ENCODE peak calls at places on chromosomes 16 and 17, in eight cellular contexts. One of them, this sample, is unnamed.

GRCh38 chr16:75466760-75467159 is 2.3 kb upstream of the TMEM170A start:
- DNase-seq in A549: no peak
- DNase-seq in tibial nerve: no peak
- DNase-seq in HCT116: no peak
- DNase-seq in fibroblast of lung: no peak
- DNase-seq in right cardiac atrium: no peak
- DNase-seq in CD8-positive, alpha-beta memory T cell: no peak
- DNase-seq in effector memory CD4-positive, alpha-beta T cell: no peak
- DNase-seq in this sample: no peak

GRCh38 chr16:57981636-57982035 is 10.7 kb upstream of the CNGB1 start:
- DNase-seq in right cardiac atrium: no peak
- DNase-seq in HCT116: no peak
- DNase-seq in fibroblast of lung: no peak
- DNase-seq in A549: no peak
- DNase-seq in CD8-positive, alpha-beta memory T cell: no peak
- DNase-seq in effector memory CD4-positive, alpha-beta T cell: no peak
- DNase-seq in tibial nerve: no peak
- DNase-seq in this sample: no peak

GRCh38 chr17:77227461-77228223 is 86.9 kb downstream of the SEC14L1 start:
- DNase-seq in CD8-positive, alpha-beta memory T cell: no peak
- DNase-seq in HCT116: no peak
- DNase-seq in right cardiac atrium: peak; percentile 59
- DNase-seq in effector memory CD4-positive, alpha-beta T cell: no peak
- DNase-seq in tibial nerve: no peak
- DNase-seq in A549: no peak
- DNase-seq in fibroblast of lung: no peak
- DNase-seq in this sample: no peak

GRCh38 chr17:5561736-5562135 is 22.6 kb downstream of the NLRP1 start:
- DNase-seq in right cardiac atrium: peak; percentile 28
- DNase-seq in A549: no peak
- DNase-seq in fibroblast of lung: no peak
- DNase-seq in tibial nerve: no peak
- DNase-seq in effector memory CD4-positive, alpha-beta T cell: no peak
- DNase-seq in CD8-positive, alpha-beta memory T cell: no peak
- DNase-seq in HCT116: no peak
- DNase-seq in this sample: no peak

GRCh38 chr17:70976447-70976846 is 807.1 kb downstream of the KCNJ2 start:
- DNase-seq in HCT116: no peak
- DNase-seq in fibroblast of lung: no peak
- DNase-seq in A549: no peak
- DNase-seq in tibial nerve: no peak
- DNase-seq in right cardiac atrium: no peak
- DNase-seq in CD8-positive, alpha-beta memory T cell: no peak
- DNase-seq in effector memory CD4-positive, alpha-beta T cell: no peak
- DNase-seq in this sample: no peak

GRCh38 chr16:3042376-3042775 is 4.0 kb upstream of the MMP25 start:
- DNase-seq in right cardiac atrium: no peak
- DNase-seq in tibial nerve: no peak
- DNase-seq in CD8-positive, alpha-beta memory T cell: no peak
- DNase-seq in HCT116: no peak
- DNase-seq in A549: no peak
- DNase-seq in effector memory CD4-positive, alpha-beta T cell: no peak
- DNase-seq in fibroblast of lung: no peak
- DNase-seq in this sample: no peak

GRCh38 chr17:18960803-18961511 is 9.0 kb downstream of the SLC5A10 start:
- DNase-seq in tibial nerve: peak; percentile 73
- DNase-seq in A549: peak; percentile 90
- DNase-seq in right cardiac atrium: peak; percentile 93
- DNase-seq in effector memory CD4-positive, alpha-beta T cell: peak; percentile 63
- DNase-seq in CD8-positive, alpha-beta memory T cell: peak; percentile 59
- DNase-seq in HCT116: no peak
- DNase-seq in fibroblast of lung: peak; percentile 32
- DNase-seq in this sample: peak; percentile 81

GRCh38 chr16:1194665-1195392 is 30.2 kb downstream of the TPSG1 start:
- DNase-seq in right cardiac atrium: no peak
- DNase-seq in HCT116: no peak
- DNase-seq in fibroblast of lung: no peak
- DNase-seq in effector memory CD4-positive, alpha-beta T cell: no peak
- DNase-seq in CD8-positive, alpha-beta memory T cell: peak; percentile 19
- DNase-seq in A549: no peak
- DNase-seq in tibial nerve: no peak
- DNase-seq in this sample: no peak

GRCh38 chr17:75012320-75013076 is at the start of gene MRPL58:
- DNase-seq in A549: peak; percentile 95
- DNase-seq in effector memory CD4-positive, alpha-beta T cell: peak; percentile 66
- DNase-seq in tibial nerve: peak; percentile 53
- DNase-seq in HCT116: peak; percentile 84
- DNase-seq in right cardiac atrium: peak; percentile 94
- DNase-seq in fibroblast of lung: peak; percentile 92
- DNase-seq in CD8-positive, alpha-beta memory T cell: peak; percentile 79
- DNase-seq in this sample: peak; percentile 86

GRCh38 chr17:80718428-80718827 is 173.8 kb downstream of the RPTOR start:
- DNase-seq in A549: no peak
- DNase-seq in effector memory CD4-positive, alpha-beta T cell: no peak
- DNase-seq in right cardiac atrium: no peak
- DNase-seq in HCT116: no peak
- DNase-seq in fibroblast of lung: no peak
- DNase-seq in CD8-positive, alpha-beta memory T cell: no peak
- DNase-seq in tibial nerve: no peak
- DNase-seq in this sample: no peak

GRCh38 chr17:60893475-60893874 is 215.8 kb downstream of the BCAS3 start:
- DNase-seq in effector memory CD4-positive, alpha-beta T cell: no peak
- DNase-seq in fibroblast of lung: no peak
- DNase-seq in right cardiac atrium: no peak
- DNase-seq in HCT116: no peak
- DNase-seq in CD8-positive, alpha-beta memory T cell: no peak
- DNase-seq in tibial nerve: no peak
- DNase-seq in A549: no peak
- DNase-seq in this sample: no peak

GRCh38 chr17:65925606-65926307 is 266.2 kb downstream of the CEP112 start:
- DNase-seq in CD8-positive, alpha-beta memory T cell: no peak
- DNase-seq in tibial nerve: no peak
- DNase-seq in right cardiac atrium: no peak
- DNase-seq in effector memory CD4-positive, alpha-beta T cell: no peak
- DNase-seq in fibroblast of lung: peak; percentile 6
- DNase-seq in A549: no peak
- DNase-seq in HCT116: no peak
- DNase-seq in this sample: no peak

GRCh38 chr16:48559462-48560211 is 50.3 kb downstream of the N4BP1 start:
- DNase-seq in right cardiac atrium: no peak
- DNase-seq in fibroblast of lung: no peak
- DNase-seq in A549: no peak
- DNase-seq in CD8-positive, alpha-beta memory T cell: no peak
- DNase-seq in HCT116: no peak
- DNase-seq in tibial nerve: no peak
- DNase-seq in effector memory CD4-positive, alpha-beta T cell: no peak
- DNase-seq in this sample: no peak

GRCh38 chr17:29570521-29570920 is 2.0 kb downstream of the TP53I13 start:
- DNase-seq in right cardiac atrium: no peak
- DNase-seq in HCT116: no peak
- DNase-seq in fibroblast of lung: no peak
- DNase-seq in CD8-positive, alpha-beta memory T cell: no peak
- DNase-seq in effector memory CD4-positive, alpha-beta T cell: no peak
- DNase-seq in A549: no peak
- DNase-seq in tibial nerve: no peak
- DNase-seq in this sample: peak; percentile 6

GRCh38 chr17:29567362-29568330 is 809 bp upstream of the ABHD15 start:
- DNase-seq in tibial nerve: peak; percentile 29
- DNase-seq in fibroblast of lung: peak; percentile 48
- DNase-seq in HCT116: peak; percentile 27
- DNase-seq in A549: peak; percentile 90
- DNase-seq in right cardiac atrium: peak; percentile 89
- DNase-seq in effector memory CD4-positive, alpha-beta T cell: peak; percentile 68
- DNase-seq in CD8-positive, alpha-beta memory T cell: peak; percentile 76
- DNase-seq in this sample: peak; percentile 84

GRCh38 chr17:29571486-29571882 is 3.0 kb downstream of the TP53I13 start:
- DNase-seq in effector memory CD4-positive, alpha-beta T cell: no peak
- DNase-seq in HCT116: no peak
- DNase-seq in tibial nerve: no peak
- DNase-seq in right cardiac atrium: no peak
- DNase-seq in fibroblast of lung: no peak
- DNase-seq in A549: no peak
- DNase-seq in CD8-positive, alpha-beta memory T cell: no peak
- DNase-seq in this sample: no peak

GRCh38 chr17:29568331-29569244 is at the start of gene TP53I13:
- DNase-seq in A549: peak; percentile 82
- DNase-seq in HCT116: peak; percentile 22
- DNase-seq in CD8-positive, alpha-beta memory T cell: peak; percentile 82
- DNase-seq in tibial nerve: peak; percentile 80
- DNase-seq in fibroblast of lung: peak; percentile 83
- DNase-seq in right cardiac atrium: peak; percentile 96
- DNase-seq in effector memory CD4-positive, alpha-beta T cell: peak; percentile 85
- DNase-seq in this sample: peak; percentile 88

DNA sequence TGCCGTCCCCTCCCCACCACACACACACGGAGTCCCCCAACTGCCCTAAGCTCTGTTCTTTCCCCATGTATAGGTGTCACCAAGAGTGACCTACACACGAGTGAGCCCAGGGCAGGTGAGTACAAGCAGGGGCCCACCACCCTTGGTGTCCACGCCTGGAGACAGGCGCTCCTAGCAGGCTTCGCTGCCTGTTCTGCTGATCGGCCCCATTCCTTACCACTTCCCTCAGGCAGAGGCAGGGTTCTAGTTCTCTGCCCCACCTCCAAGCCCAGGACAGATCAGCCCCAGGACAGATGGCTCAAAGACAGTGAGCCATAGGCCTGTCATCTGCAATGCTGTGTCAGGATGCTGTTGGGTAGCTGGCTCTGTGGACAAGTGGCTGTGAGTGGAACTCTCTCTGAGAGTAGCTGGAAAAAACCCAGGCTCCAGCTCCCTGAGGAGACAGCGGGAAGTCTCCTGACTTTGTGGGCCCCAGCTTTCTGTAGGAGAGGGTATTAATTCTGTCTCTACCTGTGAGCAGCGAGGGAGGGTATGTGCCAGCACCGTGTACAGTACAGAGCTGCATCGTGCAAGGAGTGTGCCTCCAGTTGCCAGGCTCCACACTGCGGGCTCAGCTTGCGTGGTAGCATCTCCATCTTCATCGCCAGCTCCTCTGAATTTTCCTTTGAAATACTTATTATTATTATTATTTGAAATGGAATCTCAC is 897 bp downstream of the TP53I13 start:
- DNase-seq in fibroblast of lung: no peak
- DNase-seq in tibial nerve: no peak
- DNase-seq in CD8-positive, alpha-beta memory T cell: no peak
- DNase-seq in HCT116: no peak
- DNase-seq in effector memory CD4-positive, alpha-beta T cell: no peak
- DNase-seq in A549: no peak
- DNase-seq in right cardiac atrium: peak; percentile 47
- DNase-seq in this sample: peak; percentile 28
- H3K4me1 ChIP-seq in fibroblast of lung: peaks cover 10% of the 10 kb centered on the region
- H3K4me1 ChIP-seq in tibial nerve: peaks cover 36% of the 10 kb centered on the region
- H3K4me1 ChIP-seq in CD8-positive, alpha-beta memory T cell: peaks cover 20% of the 10 kb centered on the region
- H3K4me1 ChIP-seq in HCT116: peaks cover 25% of the 10 kb centered on the region
- H3K4me1 ChIP-seq in effector memory CD4-positive, alpha-beta T cell: peaks cover 22% of the 10 kb centered on the region
- H3K4me1 ChIP-seq in A549: peaks cover 20% of the 10 kb centered on the region
- H3K4me1 ChIP-seq in right cardiac atrium: peaks cover 8% of the 10 kb centered on the region
- H3K4me1 ChIP-seq in this sample: peaks cover 37% of the 10 kb centered on the region

GRCh38 chr17:68378202-68379149 is 78.8 kb downstream of the WIPI1 start:
- DNase-seq in CD8-positive, alpha-beta memory T cell: no peak
- DNase-seq in effector memory CD4-positive, alpha-beta T cell: no peak
- DNase-seq in fibroblast of lung: peak; percentile 82
- DNase-seq in HCT116: peak; percentile 63
- DNase-seq in A549: peak; percentile 63
- DNase-seq in right cardiac atrium: peak; percentile 97
- DNase-seq in tibial nerve: peak; percentile 96
- DNase-seq in this sample: peak; percentile 99
- H3K4me1 ChIP-seq in CD8-positive, alpha-beta memory T cell: peaks cover 11% of the 10 kb centered on the region
- H3K4me1 ChIP-seq in effector memory CD4-positive, alpha-beta T cell: peaks cover 3% of the 10 kb centered on the region
- H3K4me1 ChIP-seq in fibroblast of lung: peaks cover 34% of the 10 kb centered on the region
- H3K4me1 ChIP-seq in HCT116: peaks cover 67% of the 10 kb centered on the region
- H3K4me1 ChIP-seq in A549: peaks cover 60% of the 10 kb centered on the region
- H3K4me1 ChIP-seq in right cardiac atrium: peaks cover 18% of the 10 kb centered on the region
- H3K4me1 ChIP-seq in tibial nerve: peaks cover 25% of the 10 kb centered on the region
- H3K4me1 ChIP-seq in this sample: peaks cover 7% of the 10 kb centered on the region

DNA sequence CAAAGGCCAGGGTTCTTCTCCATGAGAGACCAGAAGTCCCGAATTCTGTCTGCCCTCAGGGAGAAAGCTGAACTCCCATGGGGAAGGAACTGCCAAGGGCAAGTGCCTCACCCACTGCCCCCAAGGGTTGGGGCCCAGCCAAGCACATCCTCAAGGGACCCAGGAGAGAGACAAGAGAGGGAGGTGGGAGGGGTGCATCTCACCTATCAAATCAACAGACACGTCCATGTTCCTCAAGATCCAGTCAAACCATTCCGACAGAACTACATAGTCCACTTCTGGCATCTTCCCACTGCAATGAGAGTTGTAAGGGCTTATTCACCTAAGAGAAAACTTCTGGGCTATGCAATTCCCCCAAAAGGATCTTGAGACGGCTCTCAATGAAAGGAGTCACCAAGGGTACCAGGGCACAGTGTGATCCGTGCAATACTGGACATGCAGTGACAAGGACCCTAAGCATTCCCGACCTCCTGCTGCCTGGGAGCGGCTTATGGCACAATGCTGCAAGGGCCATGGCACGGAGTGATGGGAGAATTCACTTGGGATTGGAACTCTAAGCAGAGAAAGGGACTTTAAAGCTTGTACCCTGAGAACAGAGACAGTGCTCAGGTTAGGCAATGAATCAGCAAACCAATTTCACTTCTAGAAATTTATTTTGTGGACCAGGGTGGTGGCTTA is 32.2 kb downstream of the TK2 start:
- DNase-seq in CD8-positive, alpha-beta memory T cell: no peak
- DNase-seq in A549: no peak
- DNase-seq in right cardiac atrium: peak; percentile 80
- DNase-seq in HCT116: no peak
- DNase-seq in effector memory CD4-positive, alpha-beta T cell: no peak
- DNase-seq in fibroblast of lung: no peak
- DNase-seq in tibial nerve: no peak
- DNase-seq in this sample: no peak
- H3K4me1 ChIP-seq in CD8-positive, alpha-beta memory T cell: peaks cover 64% of the 10 kb centered on the region
- H3K4me1 ChIP-seq in A549: peaks cover 50% of the 10 kb centered on the region
- H3K4me1 ChIP-seq in right cardiac atrium: peaks cover 37% of the 10 kb centered on the region
- H3K4me1 ChIP-seq in HCT116: peaks cover 70% of the 10 kb centered on the region
- H3K4me1 ChIP-seq in effector memory CD4-positive, alpha-beta T cell: peaks cover 66% of the 10 kb centered on the region
- H3K4me1 ChIP-seq in fibroblast of lung: peaks cover 29% of the 10 kb centered on the region
- H3K4me1 ChIP-seq in tibial nerve: peaks cover 57% of the 10 kb centered on the region
- H3K4me1 ChIP-seq in this sample: peaks cover 50% of the 10 kb centered on the region

DNA sequence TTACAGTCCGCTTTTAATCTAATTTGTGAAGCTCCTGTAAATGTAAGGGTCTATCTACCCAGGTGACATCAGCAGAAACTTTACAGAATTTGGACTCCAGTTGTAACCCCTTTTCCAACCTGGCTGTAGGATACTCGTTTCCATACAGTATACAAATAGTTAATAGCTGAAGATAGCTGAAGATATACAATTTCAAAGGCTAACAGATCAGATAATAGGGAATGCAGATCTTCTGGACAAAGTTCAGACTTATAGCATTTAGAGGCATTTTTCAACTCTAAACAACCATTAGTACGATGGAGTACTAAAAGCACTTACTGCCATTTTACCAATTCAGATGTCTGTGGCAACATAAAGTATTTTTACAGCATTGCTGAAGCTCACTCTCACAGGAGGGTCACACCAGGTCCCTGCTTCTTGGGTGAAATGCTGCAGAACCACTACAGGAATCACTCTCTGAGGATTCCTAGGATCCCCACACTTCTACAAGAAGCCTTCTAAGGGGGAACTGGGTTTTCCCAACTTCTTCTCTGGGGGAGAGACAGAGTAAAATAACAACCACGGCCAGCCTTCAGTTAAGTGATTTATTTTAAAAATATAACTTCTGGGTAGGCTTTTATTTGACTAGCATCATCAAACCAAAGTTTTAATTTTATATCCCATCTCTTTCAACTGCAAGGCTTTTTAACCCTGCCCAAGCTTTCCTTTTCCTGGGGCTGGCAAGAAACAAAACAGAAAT is 2.9 kb downstream of the VEZF1 start:
- DNase-seq in tibial nerve: no peak
- DNase-seq in fibroblast of lung: peak; percentile 24
- DNase-seq in A549: no peak
- DNase-seq in effector memory CD4-positive, alpha-beta T cell: no peak
- DNase-seq in HCT116: no peak
- DNase-seq in right cardiac atrium: no peak
- DNase-seq in CD8-positive, alpha-beta memory T cell: no peak
- DNase-seq in this sample: no peak
- H3K4me1 ChIP-seq in tibial nerve: peaks cover 56% of the 10 kb centered on the region
- H3K4me1 ChIP-seq in fibroblast of lung: peaks cover 37% of the 10 kb centered on the region
- H3K4me1 ChIP-seq in A549: peaks cover 69% of the 10 kb centered on the region
- H3K4me1 ChIP-seq in effector memory CD4-positive, alpha-beta T cell: peaks cover 16% of the 10 kb centered on the region
- H3K4me1 ChIP-seq in HCT116: peaks cover 44% of the 10 kb centered on the region
- H3K4me1 ChIP-seq in right cardiac atrium: peaks cover 10% of the 10 kb centered on the region
- H3K4me1 ChIP-seq in CD8-positive, alpha-beta memory T cell: peaks cover 55% of the 10 kb centered on the region
- H3K4me1 ChIP-seq in this sample: peaks cover 30% of the 10 kb centered on the region